ENCODE peak calls at places on chromosomes 12 and 14, in ten cellular contexts. T is PC-3, Q is AG10803, P is GM12878, Z is kidney epithelial cell, W is thyroid gland, V is astrocyte of the spinal cord, U is AG09309, G is fibroblast of mammary gland, J is BJ. A is an unnamed sample.

GRCh38 chr12:120739031-120739762 is 13.6 kb downstream of the ACADS start:
- DNase-seq in T (no peak), Q (no peak), P (no peak), Z (no peak), W (no peak), V (no peak), U (no peak), G (no peak), J (no peak), A (no peak)

GRCh38 chr12:108757842-108758241 is 26.5 kb upstream of the CORO1C start:
- DNase-seq in T (no peak), Q (no peak), P (no peak), Z (no peak), W (no peak), V (no peak), U (no peak), G (no peak), J (no peak), A (no peak)

GRCh38 chr12:124581299-124581698 is 13.9 kb upstream of the NCOR2 start:
- DNase-seq in T (peak), Q (no peak), P (no peak), Z (no peak), W (no peak), V (no peak), U (no peak), G (peak), J (no peak), A (no peak)

GRCh38 chr12:78916845-78917480 is 52.4 kb downstream of the SYT1 start:
- DNase-seq in T (peak), Q (peak), P (no peak), Z (peak), W (no peak), V (peak), U (no peak), G (peak), J (no peak), A (peak)

GRCh38 chr12:108728820-108729611 is 2.3 kb downstream of the CORO1C start:
- DNase-seq in T (peak), Q (no peak), P (no peak), Z (no peak), W (no peak), V (peak), U (no peak), G (peak), J (no peak), A (no peak)

GRCh38 chr14:47846008-47846407 is 170.6 kb upstream of the MDGA2 start:
- DNase-seq in T (no peak), Q (no peak), P (no peak), Z (no peak), W (no peak), V (no peak), U (no peak), G (no peak), J (no peak), A (no peak)

GRCh38 chr14:46381674-46382073 is 269.9 kb downstream of the RPL10L start:
- DNase-seq in T (no peak), Q (no peak), P (no peak), Z (no peak), W (no peak), V (no peak), U (no peak), G (no peak), J (no peak), A (no peak)

GRCh38 chr12:32134144-32134888 is 27.7 kb downstream of the BICD1 start:
- DNase-seq in T (peak), Q (peak), P (peak), Z (peak), W (no peak), V (peak), U (no peak), G (peak), J (no peak), A (peak)

GRCh38 chr14:94407906-94408305 is 19.5 kb upstream of the SERPINA1 start:
- DNase-seq in T (no peak), Q (peak), P (no peak), Z (no peak), W (no peak), V (no peak), U (no peak), G (peak), J (no peak), A (peak)

GRCh38 chr12:21940549-21940948 is 677 bp downstream of the ABCC9 start:
- DNase-seq in T (no peak), Q (no peak), P (no peak), Z (no peak), W (no peak), V (no peak), U (no peak), G (peak), J (no peak), A (no peak)

GRCh38 chr12:81722004-81722403 is 37.1 kb downstream of the PPFIA2 start:
- DNase-seq in T (no peak), Q (no peak), P (no peak), Z (no peak), W (no peak), V (peak), U (no peak), G (peak), J (no peak), A (no peak)

GRCh38 chr12:107843351-107844311 is 69.1 kb downstream of the ASCL4 start:
- DNase-seq in T (no peak), Q (peak), P (no peak), Z (no peak), W (peak), V (peak), U (no peak), G (no peak), J (no peak), A (no peak)

GRCh38 chr12:51847830-51848727 is at the start of gene FIGNL2:
- DNase-seq in T (no peak), Q (no peak), P (no peak), Z (no peak), W (peak), V (no peak), U (no peak), G (no peak), J (no peak), A (no peak)

DNA sequence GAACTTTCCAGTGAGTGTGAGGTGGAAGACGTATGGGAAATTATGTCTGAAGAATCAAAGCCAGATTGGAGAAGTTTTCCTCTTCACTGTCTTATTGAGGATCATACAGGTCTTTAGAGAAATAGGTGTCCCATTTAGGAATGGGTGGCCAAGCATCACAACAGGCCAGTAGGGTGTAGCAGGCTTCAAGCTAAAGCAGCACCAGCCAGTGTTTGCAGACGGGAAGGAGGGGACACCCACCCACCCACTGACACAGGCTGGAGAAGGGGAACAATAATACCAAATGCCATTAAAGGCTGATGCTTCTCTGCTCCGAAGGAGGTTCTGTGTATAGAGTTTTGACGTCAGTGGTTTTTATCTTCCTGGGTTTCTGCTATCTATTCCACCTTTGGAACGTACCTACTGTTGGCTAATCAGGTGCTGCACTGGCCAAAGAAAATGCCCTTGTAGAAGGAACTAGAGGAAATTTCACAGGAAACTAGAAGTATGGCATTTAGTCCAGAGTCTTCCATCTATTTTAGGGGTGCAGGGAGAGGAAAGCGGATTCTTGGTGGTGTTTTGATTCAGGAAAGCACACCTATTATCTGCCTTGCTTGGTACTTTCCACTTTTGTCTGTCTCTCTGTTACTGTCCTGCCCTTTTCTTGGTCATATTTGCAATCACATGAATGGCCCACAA is 1.9 kb downstream of the SRRM4 start:
- DNase-seq in T (no peak), Q (no peak), P (no peak), Z (no peak), W (no peak), V (no peak), U (no peak), G (no peak), J (no peak), A (no peak)
- H3K4me3 ChIP-seq in T (no peak), Q (no peak), P (no peak), Z (no peak), W (no peak), V (no peak), U (no peak), G (no peak), J (no peak), A (no peak)

GRCh38 chr12:5557906-5558305 is 126.0 kb downstream of the NTF3 start:
- DNase-seq in T (no peak), Q (no peak), P (no peak), Z (no peak), W (no peak), V (no peak), U (no peak), G (no peak), J (no peak), A (no peak)

GRCh38 chr12:5560242-5560641 is 128.3 kb downstream of the NTF3 start:
- DNase-seq in T (no peak), Q (no peak), P (no peak), Z (no peak), W (no peak), V (no peak), U (no peak), G (no peak), J (no peak), A (no peak)

GRCh38 chr12:5554711-5555110 is 122.8 kb downstream of the NTF3 start:
- DNase-seq in T (no peak), Q (peak), P (no peak), Z (no peak), W (no peak), V (peak), U (peak), G (no peak), J (peak), A (no peak)

GRCh38 chr12:5556946-5557673 is 125.2 kb downstream of the NTF3 start:
- DNase-seq in T (no peak), Q (no peak), P (no peak), Z (no peak), W (no peak), V (no peak), U (no peak), G (no peak), J (no peak), A (no peak)

GRCh38 chr12:5556033-5556614 is 124.2 kb downstream of the NTF3 start:
- DNase-seq in T (peak), Q (no peak), P (no peak), Z (no peak), W (no peak), V (no peak), U (no peak), G (no peak), J (no peak), A (no peak)
- TF ChIP-seq CTCF in T (peak), Q (peak), P (peak), Z (peak), W (no peak), V (peak), U (peak), G (peak), J (peak), A (peak)

DNA sequence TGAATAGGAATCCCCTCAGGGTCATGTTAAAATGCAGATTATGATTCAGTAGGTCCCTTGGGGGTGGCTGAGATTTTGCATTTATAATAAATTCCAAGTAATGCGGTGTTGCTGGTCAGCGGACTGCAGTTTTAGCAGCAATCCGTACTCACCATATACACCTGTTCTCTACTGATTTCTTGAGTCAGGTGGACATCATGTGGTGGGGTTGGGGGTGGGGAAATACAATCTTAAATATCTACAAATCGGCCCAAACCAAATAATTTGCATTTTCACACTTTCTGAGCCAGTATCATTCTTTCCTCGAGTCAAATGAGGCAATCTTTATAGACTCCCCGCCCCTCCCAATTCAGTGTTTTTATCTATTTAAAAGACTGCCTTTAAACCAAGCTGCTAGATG is 938 bp downstream of the SPATA7 start:
- DNase-seq in T (no peak), Q (no peak), P (no peak), Z (no peak), W (no peak), V (no peak), U (no peak), G (peak), J (no peak), A (no peak)
- H3K4me3 ChIP-seq in T (peak), Q (peak), P (peak), Z (peak), W (no peak), V (peak), U (peak), G (peak), J (peak), A (peak)

GRCh38 chr14:50977863-50978520 is 33.7 kb upstream of the PYGL start:
- DNase-seq in T (no peak), Q (no peak), P (peak), Z (no peak), W (no peak), V (no peak), U (no peak), G (no peak), J (no peak), A (no peak)

GRCh38 chr14:50971122-50971781 is 27.0 kb upstream of the PYGL start:
- DNase-seq in T (no peak), Q (no peak), P (no peak), Z (no peak), W (no peak), V (no peak), U (no peak), G (no peak), J (no peak), A (no peak)

GRCh38 chr14:50974118-50974517 is 29.8 kb upstream of the PYGL start:
- DNase-seq in T (no peak), Q (no peak), P (no peak), Z (no peak), W (no peak), V (no peak), U (no peak), G (no peak), J (no peak), A (no peak)

GRCh38 chr14:50967719-50968266 is 23.5 kb upstream of the PYGL start:
- DNase-seq in T (no peak), Q (peak), P (no peak), Z (no peak), W (no peak), V (no peak), U (no peak), G (no peak), J (no peak), A (no peak)

GRCh38 chr14:50972734-50973133 is 28.5 kb upstream of the PYGL start:
- DNase-seq in T (no peak), Q (no peak), P (no peak), Z (no peak), W (no peak), V (no peak), U (no peak), G (no peak), J (no peak), A (no peak)
- TF ChIP-seq CTCF in T (no peak), Q (no peak), P (no peak), Z (no peak), W (no peak), V (no peak), U (no peak), G (no peak), J (no peak), A (no peak)

DNA sequence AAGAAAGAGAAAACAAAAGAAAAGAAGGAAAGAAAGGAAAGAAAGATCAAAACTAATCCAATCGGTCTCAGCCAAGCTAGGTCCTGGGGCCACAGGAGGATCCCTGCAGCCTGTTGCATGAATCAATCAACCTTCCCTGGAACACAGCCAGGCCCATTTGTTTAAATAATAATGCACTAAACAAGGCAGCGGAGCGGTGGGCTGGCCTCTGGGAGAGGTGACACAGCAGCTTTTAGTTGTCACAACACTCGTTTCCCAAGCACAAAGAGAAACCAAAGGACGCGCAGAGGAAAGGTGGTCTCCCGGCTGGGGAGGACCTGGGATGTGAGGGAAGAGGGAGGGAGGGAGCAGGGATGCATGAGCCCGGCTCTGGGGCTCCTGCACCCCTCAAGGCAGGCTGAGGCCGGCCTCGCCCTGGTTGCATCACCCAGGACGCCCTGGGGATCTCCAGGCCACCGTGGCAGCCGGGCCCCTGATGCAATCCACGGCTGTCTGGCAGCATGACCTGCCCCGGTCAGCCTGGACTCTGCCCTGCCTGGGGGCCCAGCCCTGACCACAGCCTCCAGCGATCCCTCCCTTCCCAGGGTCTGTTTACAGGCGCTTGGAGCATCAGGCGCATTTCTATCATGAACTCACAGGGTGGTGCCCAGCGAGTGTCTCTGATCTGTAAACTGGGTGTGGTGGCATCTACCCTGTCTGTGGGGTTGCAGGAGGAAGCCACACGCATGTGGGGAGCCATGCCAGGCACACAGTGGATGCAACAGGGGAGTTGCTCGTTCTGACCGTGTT is 32.5 kb downstream of the MMP17 start:
- DNase-seq in T (peak), Q (peak), P (no peak), Z (no peak), W (peak), V (peak), U (no peak), G (peak), J (peak), A (peak)
- H3K4me3 ChIP-seq in T (peak), Q (peak), P (no peak), Z (no peak), W (no peak), V (no peak), U (no peak), G (no peak), J (no peak), A (peak)

DNA sequence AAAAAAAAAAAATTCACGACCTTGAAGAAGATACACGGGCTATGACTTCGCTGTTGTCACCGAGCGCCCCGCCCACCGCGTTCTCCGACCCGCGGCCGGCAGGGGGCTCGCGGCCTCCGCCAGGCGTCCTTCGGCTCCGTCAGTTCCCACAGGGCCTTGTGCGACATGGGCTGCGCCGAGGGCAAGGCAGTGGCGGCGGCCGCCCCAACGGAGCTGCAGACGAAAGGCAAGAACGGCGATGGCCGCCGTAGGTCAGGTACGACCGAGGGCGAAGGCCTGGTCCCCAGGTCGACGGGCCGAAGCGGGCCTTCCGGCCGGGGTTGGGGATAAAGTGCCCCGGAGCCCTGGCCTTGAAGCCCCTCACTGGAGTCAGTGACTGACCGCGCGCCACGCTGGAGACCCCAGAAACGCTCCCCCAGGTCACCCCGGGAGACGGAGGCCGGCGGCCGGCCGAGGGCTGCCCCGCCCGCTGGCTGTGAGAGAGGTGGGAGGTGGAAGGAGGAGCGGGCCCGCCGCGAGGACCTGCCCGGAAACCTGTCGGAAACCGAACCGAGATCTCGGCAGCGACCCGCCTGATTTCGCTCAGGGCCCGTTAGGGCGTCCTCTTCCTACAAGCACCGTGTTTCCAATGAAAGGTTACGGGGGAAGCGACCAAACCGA is at the start of gene TXNRD1:
- DNase-seq in T (no peak), Q (peak), P (peak), Z (no peak), W (peak), V (peak), U (no peak), G (peak), J (no peak), A (peak)
- TF ChIP-seq CTCF in T (no peak), Q (peak), P (peak), Z (peak), W (peak), V (peak), U (peak), G (peak), J (peak), A (peak)

GRCh38 chr12:26304273-26304672 is 108.9 kb downstream of the SSPN start:
- DNase-seq in T (no peak), Q (no peak), P (no peak), Z (no peak), W (no peak), V (no peak), U (no peak), G (no peak), J (no peak), A (no peak)

GRCh38 chr12:26297386-26298070 is 102.2 kb downstream of the SSPN start:
- DNase-seq in T (no peak), Q (no peak), P (no peak), Z (no peak), W (no peak), V (no peak), U (no peak), G (peak), J (no peak), A (peak)

GRCh38 chr12:26303418-26303817 is 108.0 kb downstream of the SSPN start:
- DNase-seq in T (no peak), Q (no peak), P (no peak), Z (no peak), W (no peak), V (no peak), U (no peak), G (no peak), J (no peak), A (no peak)

GRCh38 chr12:26295001-26295400 is 99.6 kb downstream of the SSPN start:
- DNase-seq in T (peak), Q (no peak), P (no peak), Z (no peak), W (no peak), V (no peak), U (no peak), G (no peak), J (no peak), A (no peak)

GRCh38 chr12:26298785-26299621 is 103.6 kb downstream of the SSPN start:
- DNase-seq in T (peak), Q (peak), P (peak), Z (peak), W (no peak), V (peak), U (no peak), G (peak), J (peak), A (peak)
- H3K4me3 ChIP-seq in T (peak), Q (peak), P (peak), Z (peak), W (no peak), V (peak), U (no peak), G (peak), J (peak), A (peak)